ENCODE peak calls at places on chromosome 21, in eight cellular contexts. O, A, F, L, Q, M, P and H are unnamed samples.

GRCh38 chr21:45455321-45456013 is 50.5 kb downstream of the COL18A1 start:
- DNase-seq in O (no peak), A (no peak), F (no peak), L (peak; percentile 77), Q (no peak), M (no peak), P (peak; percentile 69), H (no peak)

GRCh38 chr21:34939673-34940321 is 109.3 kb downstream of the RUNX1 start:
- DNase-seq in O (no peak), A (no peak), F (no peak), L (no peak), Q (no peak), M (no peak), P (peak; percentile 6), H (no peak)

GRCh38 chr21:15730484-15731242 is 881 bp downstream of the USP25 start:
- DNase-seq in O (no peak), A (no peak), F (no peak), L (no peak), Q (no peak), M (no peak), P (peak; percentile 12), H (no peak)

GRCh38 chr21:35696644-35697043 is 363.7 kb downstream of the SETD4 start:
- DNase-seq in O (no peak), A (no peak), F (no peak), L (no peak), Q (no peak), M (no peak), P (no peak), H (no peak)

GRCh38 chr21:17929514-17929913 is 110.4 kb upstream of the C21orf91 start:
- DNase-seq in O (no peak), A (no peak), F (no peak), L (no peak), Q (no peak), M (no peak), P (no peak), H (no peak)

GRCh38 chr21:34900376-34900775 is 148.7 kb downstream of the RUNX1 start:
- DNase-seq in O (no peak), A (no peak), F (no peak), L (no peak), Q (no peak), M (no peak), P (no peak), H (no peak)

GRCh38 chr21:20997308-20997632 is 939 bp upstream of the NCAM2 start:
- DNase-seq in O (no peak), A (no peak), F (no peak), L (no peak), Q (no peak), M (no peak), P (no peak), H (no peak)

GRCh38 chr21:32044205-32044874 is 171.5 kb downstream of the HUNK start:
- DNase-seq in O (no peak), A (no peak), F (no peak), L (no peak), Q (no peak), M (no peak), P (no peak), H (no peak)

GRCh38 chr21:25638634-25639166 is 358 bp upstream of the JAM2 start:
- DNase-seq in O (no peak), A (no peak), F (no peak), L (no peak), Q (no peak), M (no peak), P (peak; percentile 43), H (no peak)

GRCh38 chr21:38930838-38931237 is 125.1 kb downstream of the ETS2 start:
- DNase-seq in O (no peak), A (no peak), F (no peak), L (no peak), Q (no peak), M (no peak), P (peak; percentile 77), H (no peak)

GRCh38 chr21:38735807-38736206 is 69.9 kb upstream of the ETS2 start:
- DNase-seq in O (no peak), A (no peak), F (no peak), L (no peak), Q (no peak), M (no peak), P (no peak), H (no peak)

GRCh38 chr21:35045539-35046222 is 3.4 kb downstream of the RUNX1 start:
- DNase-seq in O (no peak), A (peak; percentile 38), F (no peak), L (no peak), Q (no peak), M (no peak), P (no peak), H (no peak)